ENCODE peak calls at places on chromosome 5, in eight cellular contexts. M is A172; K is HCEC 1CT; E is mucosa of gallbladder; P is ACHN; I is fibroblast of mammary gland; O is B cell; W is effector memory CD8-positive, alpha-beta T cell. Z is an unnamed sample.

GRCh38 chr5:154729613-154730012 is 25.6 kb upstream of the LARP1 start:
- DNase-seq in K (no peak), O (no peak), I (no peak), E (no peak), P (peak; percentile 43), M (no peak), W (no peak), Z (no peak)

GRCh38 chr5:170720179-170720578 is 63.3 kb upstream of the GABRP start:
- DNase-seq in W (no peak), E (no peak), K (no peak), O (no peak), M (no peak), P (no peak), I (no peak), Z (no peak)

GRCh38 chr5:178388381-178389030 is 155.9 kb upstream of the PHYKPL start:
- DNase-seq in W (no peak), I (peak; percentile 41), P (no peak), K (no peak), M (peak; percentile 43), E (no peak), O (no peak), Z (no peak)

GRCh38 chr5:168772466-168772961 is 193.3 kb upstream of the PANK3 start:
- DNase-seq in O (no peak), K (no peak), I (no peak), M (no peak), E (no peak), P (no peak), W (no peak), Z (no peak)

GRCh38 chr5:110086658-110087388 is 397.1 kb downstream of the MAN2A1 start:
- DNase-seq in O (no peak), E (peak; percentile 22), W (peak; percentile 11), I (peak; percentile 100), P (peak; percentile 18), M (peak; percentile 83), K (peak; percentile 86), Z (no peak)

GRCh38 chr5:174328626-174329299 is 283.3 kb downstream of the NSG2 start:
- DNase-seq in M (no peak), E (no peak), I (peak; percentile 17), P (no peak), O (no peak), K (no peak), W (no peak), Z (no peak)

GRCh38 chr5:73176250-73176649 is 3.3 kb downstream of the TMEM174 start:
- DNase-seq in M (no peak), O (no peak), K (no peak), E (no peak), I (no peak), W (no peak), P (no peak), Z (no peak)

GRCh38 chr5:38563624-38564023 is 7.2 kb upstream of the LIFR start:
- DNase-seq in O (no peak), K (no peak), P (peak; percentile 70), I (no peak), M (no peak), E (no peak), W (no peak), Z (no peak)

GRCh38 chr5:144036476-144036875 is 134.0 kb downstream of the YIPF5 start:
- DNase-seq in M (no peak), P (no peak), O (no peak), E (no peak), K (no peak), I (peak; percentile 41), W (no peak), Z (no peak)

GRCh38 chr5:53856491-53856890 is 296.1 kb downstream of the NDUFS4 start:
- DNase-seq in K (no peak), O (no peak), P (no peak), I (no peak), M (no peak), W (no peak), E (no peak), Z (no peak)

GRCh38 chr5:547086-547924 is 23.1 kb upstream of the SLC9A3 start:
- DNase-seq in E (no peak), W (no peak), P (no peak), O (no peak), M (no peak), K (no peak), I (no peak), Z (no peak)

GRCh38 chr5:168879929-168880328 is 300.8 kb upstream of the PANK3 start:
- DNase-seq in I (peak; percentile 66), K (no peak), M (no peak), P (no peak), E (peak; percentile 44), O (peak; percentile 10), W (no peak), Z (no peak)

GRCh38 chr5:174825587-174825986 is 101.2 kb downstream of the MSX2 start:
- DNase-seq in W (no peak), P (no peak), I (peak; percentile 79), O (no peak), E (no peak), M (peak; percentile 76), K (no peak), Z (no peak)

GRCh38 chr5:61737991-61738390 is 405.9 kb downstream of the ZSWIM6 start:
- DNase-seq in E (no peak), M (no peak), W (no peak), O (no peak), P (no peak), K (no peak), I (no peak), Z (no peak)

GRCh38 chr5:36915653-36916052 is 39.1 kb downstream of the NIPBL start:
- DNase-seq in W (no peak), K (no peak), M (no peak), I (peak; percentile 14), O (no peak), E (no peak), P (no peak), Z (no peak)

GRCh38 chr5:94082405-94082804 is 341.0 kb upstream of the POU5F2 start:
- DNase-seq in E (no peak), W (no peak), I (no peak), O (no peak), P (no peak), M (no peak), K (no peak), Z (no peak)

GRCh38 chr5:110401881-110402280 is 324.6 kb downstream of the TMEM232 start:
- DNase-seq in M (no peak), W (no peak), E (no peak), K (peak; percentile 29), I (peak; percentile 67), P (no peak), O (no peak), Z (no peak)

GRCh38 chr5:2710910-2711309 is 40.6 kb downstream of the IRX2 start:
- DNase-seq in E (no peak), O (no peak), W (no peak), P (peak; percentile 10), M (no peak), K (no peak), I (peak; percentile 40), Z (no peak)

GRCh38 chr5:84059672-84060071 is 325.0 kb downstream of the EDIL3 start:
- DNase-seq in I (no peak), K (no peak), O (no peak), P (no peak), M (no peak), E (no peak), W (no peak), Z (no peak)

GRCh38 chr5:55360190-55360589 is 52.4 kb downstream of the MTREX start:
- DNase-seq in M (peak; percentile 11), P (no peak), I (peak; percentile 63), O (no peak), W (no peak), K (peak; percentile 27), E (no peak), Z (no peak)

Z was measured in natural killer cell.